ENCODE peak calls at places on chromosomes 4 and X, in five cellular contexts. One of them, this sample, is unnamed.

GRCh38 chr4:71206763-71207162 is 132.1 kb upstream of the SLC4A4 start:
- DNase-seq in A549: no peak
- DNase-seq in CD4-positive, alpha-beta T cell: no peak
- DNase-seq in IMR-90: peak
- DNase-seq in CD8-positive, alpha-beta memory T cell: no peak
- DNase-seq in this sample: no peak

GRCh38 chr4:23422878-23423277 is 467.0 kb downstream of the PPARGC1A start:
- DNase-seq in CD4-positive, alpha-beta T cell: no peak
- DNase-seq in CD8-positive, alpha-beta memory T cell: no peak
- DNase-seq in IMR-90: no peak
- DNase-seq in A549: no peak
- DNase-seq in this sample: no peak

GRCh38 chr4:1534876-1535526 is 128.8 kb upstream of the NKX1-1 start:
- DNase-seq in CD4-positive, alpha-beta T cell: no peak
- DNase-seq in CD8-positive, alpha-beta memory T cell: peak
- DNase-seq in IMR-90: no peak
- DNase-seq in A549: no peak
- DNase-seq in this sample: no peak

GRCh38 chrX:20265726-20266681 is 705 bp downstream of the RPS6KA3 start:
- DNase-seq in CD4-positive, alpha-beta T cell: no peak
- DNase-seq in A549: peak
- DNase-seq in IMR-90: peak
- DNase-seq in CD8-positive, alpha-beta memory T cell: peak
- DNase-seq in this sample: no peak

GRCh38 chr4:152398060-152398459 is 137.8 kb downstream of the FBXW7 start:
- DNase-seq in IMR-90: peak
- DNase-seq in A549: peak
- DNase-seq in CD4-positive, alpha-beta T cell: no peak
- DNase-seq in CD8-positive, alpha-beta memory T cell: no peak
- DNase-seq in this sample: no peak

GRCh38 chr4:71441186-71442169 is 102.7 kb downstream of the SLC4A4 start:
- DNase-seq in IMR-90: peak
- DNase-seq in A549: no peak
- DNase-seq in CD4-positive, alpha-beta T cell: no peak
- DNase-seq in CD8-positive, alpha-beta memory T cell: no peak
- DNase-seq in this sample: no peak

GRCh38 chr4:85681194-85681803 is 206.3 kb downstream of the ARHGAP24 start:
- DNase-seq in CD8-positive, alpha-beta memory T cell: no peak
- DNase-seq in CD4-positive, alpha-beta T cell: no peak
- DNase-seq in IMR-90: peak
- DNase-seq in A549: no peak
- DNase-seq in this sample: no peak

GRCh38 chr4:24551492-24552330 is 32.6 kb downstream of the DHX15 start:
- DNase-seq in CD8-positive, alpha-beta memory T cell: no peak
- DNase-seq in A549: no peak
- DNase-seq in IMR-90: peak
- DNase-seq in CD4-positive, alpha-beta T cell: no peak
- DNase-seq in this sample: no peak

GRCh38 chr4:153026947-153027346 is 90.8 kb downstream of the FHDC1 start:
- DNase-seq in IMR-90: no peak
- DNase-seq in CD8-positive, alpha-beta memory T cell: no peak
- DNase-seq in A549: no peak
- DNase-seq in CD4-positive, alpha-beta T cell: no peak
- DNase-seq in this sample: no peak

GRCh38 chr4:135371137-135371536 is 1169.5 kb upstream of the PABPC4L start:
- DNase-seq in CD4-positive, alpha-beta T cell: no peak
- DNase-seq in CD8-positive, alpha-beta memory T cell: no peak
- DNase-seq in IMR-90: no peak
- DNase-seq in A549: no peak
- DNase-seq in this sample: no peak

GRCh38 chr4:164012396-164013027 is 518.0 kb downstream of the TMA16 start:
- DNase-seq in CD8-positive, alpha-beta memory T cell: no peak
- DNase-seq in A549: peak
- DNase-seq in IMR-90: no peak
- DNase-seq in CD4-positive, alpha-beta T cell: no peak
- DNase-seq in this sample: peak

GRCh38 chrX:11579856-11580595 is 85.7 kb downstream of the ARHGAP6 start:
- DNase-seq in CD8-positive, alpha-beta memory T cell: no peak
- DNase-seq in A549: no peak
- DNase-seq in CD4-positive, alpha-beta T cell: no peak
- DNase-seq in IMR-90: no peak
- DNase-seq in this sample: no peak

GRCh38 chrX:103413981-103414380 is 37.6 kb downstream of the BEX3 start:
- DNase-seq in A549: no peak
- DNase-seq in CD8-positive, alpha-beta memory T cell: no peak
- DNase-seq in CD4-positive, alpha-beta T cell: no peak
- DNase-seq in IMR-90: no peak
- DNase-seq in this sample: no peak

GRCh38 chr4:81214144-81214517 is 891 bp downstream of the PRKG2 start:
- DNase-seq in CD8-positive, alpha-beta memory T cell: no peak
- DNase-seq in CD4-positive, alpha-beta T cell: no peak
- DNase-seq in IMR-90: no peak
- DNase-seq in A549: no peak
- DNase-seq in this sample: no peak
- H3K27ac ChIP-seq in CD8-positive, alpha-beta memory T cell: no peak
- H3K27ac ChIP-seq in CD4-positive, alpha-beta T cell: no peak
- H3K27ac ChIP-seq in IMR-90: peak
- H3K27ac ChIP-seq in A549: no peak
- H3K27ac ChIP-seq in this sample: no peak

GRCh38 chrX:54530358-54530900 is 410 bp downstream of the GNL3L start:
- DNase-seq in A549: no peak
- DNase-seq in CD8-positive, alpha-beta memory T cell: no peak
- DNase-seq in CD4-positive, alpha-beta T cell: peak
- DNase-seq in IMR-90: no peak
- DNase-seq in this sample: no peak
- H3K27ac ChIP-seq in A549: peak
- H3K27ac ChIP-seq in CD8-positive, alpha-beta memory T cell: peak
- H3K27ac ChIP-seq in CD4-positive, alpha-beta T cell: peak
- H3K27ac ChIP-seq in IMR-90: peak
- H3K27ac ChIP-seq in this sample: no peak

DNA sequence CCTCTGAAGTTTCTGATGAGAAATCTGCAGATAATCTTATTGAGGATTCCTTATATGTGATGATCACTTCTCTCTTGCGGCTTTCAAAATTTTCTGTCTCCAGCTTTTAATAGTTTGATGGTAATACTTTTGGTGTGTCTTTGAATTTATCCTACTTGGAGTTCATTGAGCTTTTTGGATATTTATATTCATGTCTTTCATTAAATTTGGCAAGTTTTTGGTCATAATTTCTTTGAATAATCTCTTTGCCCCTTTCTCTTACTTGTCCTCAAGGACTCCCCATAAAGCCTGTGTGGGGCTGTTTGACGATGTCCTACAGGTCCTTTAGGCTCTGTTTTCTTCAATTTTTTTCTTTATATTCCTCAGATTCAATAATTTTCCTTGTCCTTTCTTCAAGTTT is 11.3 kb upstream of the FAM47E start:
- DNase-seq in CD8-positive, alpha-beta memory T cell: no peak
- DNase-seq in CD4-positive, alpha-beta T cell: no peak
- DNase-seq in A549: no peak
- DNase-seq in IMR-90: no peak
- DNase-seq in this sample: no peak
- H3K27ac ChIP-seq in CD8-positive, alpha-beta memory T cell: no peak
- H3K27ac ChIP-seq in CD4-positive, alpha-beta T cell: no peak
- H3K27ac ChIP-seq in A549: no peak
- H3K27ac ChIP-seq in IMR-90: no peak
- H3K27ac ChIP-seq in this sample: no peak

GRCh38 chr4:52863324-52863723 is 1.2 kb downstream of the RASL11B start:
- DNase-seq in A549: no peak
- DNase-seq in IMR-90: no peak
- DNase-seq in CD4-positive, alpha-beta T cell: no peak
- DNase-seq in CD8-positive, alpha-beta memory T cell: no peak
- DNase-seq in this sample: no peak
- H3K27ac ChIP-seq in A549: no peak
- H3K27ac ChIP-seq in IMR-90: no peak
- H3K27ac ChIP-seq in CD4-positive, alpha-beta T cell: no peak
- H3K27ac ChIP-seq in CD8-positive, alpha-beta memory T cell: no peak
- H3K27ac ChIP-seq in this sample: no peak

GRCh38 chrX:34119122-34119521 is 13.0 kb downstream of the FAM47A start:
- DNase-seq in A549: no peak
- DNase-seq in CD8-positive, alpha-beta memory T cell: no peak
- DNase-seq in CD4-positive, alpha-beta T cell: no peak
- DNase-seq in IMR-90: no peak
- DNase-seq in this sample: no peak
- H3K27ac ChIP-seq in A549: no peak
- H3K27ac ChIP-seq in CD8-positive, alpha-beta memory T cell: no peak
- H3K27ac ChIP-seq in CD4-positive, alpha-beta T cell: no peak
- H3K27ac ChIP-seq in IMR-90: no peak
- H3K27ac ChIP-seq in this sample: no peak

DNA sequence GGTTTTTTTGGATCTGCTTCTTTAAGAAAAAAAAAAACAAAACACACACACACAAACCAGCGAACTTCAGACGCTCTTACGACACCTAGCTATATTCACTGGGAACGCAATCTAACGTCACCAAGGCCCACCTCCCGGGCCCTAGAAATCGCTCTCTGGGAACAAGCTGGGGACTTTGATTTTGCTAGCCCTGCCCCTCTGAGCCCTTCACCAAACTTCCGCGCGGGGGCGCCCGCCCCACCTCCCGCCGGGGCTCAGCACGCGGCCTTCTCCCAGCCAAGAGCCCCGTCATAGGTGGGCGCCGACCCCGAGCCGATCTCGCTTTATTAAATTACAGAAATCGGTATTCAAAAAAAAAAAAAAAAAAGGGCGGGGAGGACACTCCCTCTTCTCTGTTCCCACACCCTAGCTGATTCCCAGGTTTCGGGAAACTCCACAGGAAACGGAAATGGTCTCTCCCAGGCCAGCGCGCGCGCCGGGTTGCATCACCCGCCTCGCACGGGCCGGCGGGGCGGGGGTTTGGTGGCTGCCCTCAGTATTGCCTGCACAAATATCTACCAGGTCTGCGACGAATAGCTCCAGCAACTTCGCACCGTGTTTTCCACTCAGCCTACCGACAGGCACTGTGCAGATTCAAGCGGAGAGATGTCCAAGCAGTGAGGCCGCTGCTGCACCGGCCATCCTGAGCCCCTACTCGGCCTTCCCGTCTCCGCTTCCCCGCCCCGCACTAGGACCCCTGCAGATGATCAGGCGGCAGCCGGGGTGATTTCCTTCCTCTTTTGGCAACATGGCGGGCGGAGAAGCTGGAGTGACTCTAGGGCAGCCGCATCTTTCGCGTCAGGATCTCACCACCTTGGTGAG is at the start of gene EIF2S3:
- DNase-seq in A549: peak
- DNase-seq in IMR-90: peak
- DNase-seq in CD4-positive, alpha-beta T cell: peak
- DNase-seq in CD8-positive, alpha-beta memory T cell: peak
- DNase-seq in this sample: peak
- H3K27ac ChIP-seq in A549: no peak
- H3K27ac ChIP-seq in IMR-90: peak
- H3K27ac ChIP-seq in CD4-positive, alpha-beta T cell: peak
- H3K27ac ChIP-seq in CD8-positive, alpha-beta memory T cell: peak
- H3K27ac ChIP-seq in this sample: no peak

DNA sequence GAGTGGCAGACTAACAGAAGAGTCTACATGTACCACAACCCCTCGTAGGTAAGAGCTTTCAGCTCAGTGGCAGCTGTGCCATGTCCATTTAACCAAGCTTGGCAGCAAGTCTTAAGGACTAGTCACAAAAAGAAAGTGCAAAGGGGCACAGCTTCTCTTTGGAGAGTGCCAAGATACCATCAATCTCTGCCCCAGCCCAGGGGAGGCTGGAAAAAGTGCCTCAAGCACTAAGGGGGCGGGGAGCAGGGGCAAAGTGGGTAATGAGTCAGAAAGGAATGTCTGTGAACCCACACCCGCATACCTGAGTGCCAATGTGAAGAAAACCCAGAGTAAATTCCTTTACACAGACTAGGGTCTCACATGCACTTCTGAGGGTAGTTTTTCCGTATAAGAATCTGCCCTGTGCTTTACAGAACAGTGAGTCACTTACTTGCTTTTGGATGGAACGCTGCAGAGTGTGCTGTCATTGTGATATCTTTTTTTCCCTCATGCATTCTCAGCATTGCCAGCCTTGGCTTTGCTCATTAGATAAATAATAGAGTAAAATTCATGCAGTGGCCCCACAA is 219.8 kb downstream of the ZNF674 start:
- DNase-seq in A549: peak
- DNase-seq in CD4-positive, alpha-beta T cell: no peak
- DNase-seq in IMR-90: peak
- DNase-seq in CD8-positive, alpha-beta memory T cell: no peak
- DNase-seq in this sample: no peak
- H3K27ac ChIP-seq in A549: peak
- H3K27ac ChIP-seq in CD4-positive, alpha-beta T cell: no peak
- H3K27ac ChIP-seq in IMR-90: no peak
- H3K27ac ChIP-seq in CD8-positive, alpha-beta memory T cell: no peak
- H3K27ac ChIP-seq in this sample: no peak

DNA sequence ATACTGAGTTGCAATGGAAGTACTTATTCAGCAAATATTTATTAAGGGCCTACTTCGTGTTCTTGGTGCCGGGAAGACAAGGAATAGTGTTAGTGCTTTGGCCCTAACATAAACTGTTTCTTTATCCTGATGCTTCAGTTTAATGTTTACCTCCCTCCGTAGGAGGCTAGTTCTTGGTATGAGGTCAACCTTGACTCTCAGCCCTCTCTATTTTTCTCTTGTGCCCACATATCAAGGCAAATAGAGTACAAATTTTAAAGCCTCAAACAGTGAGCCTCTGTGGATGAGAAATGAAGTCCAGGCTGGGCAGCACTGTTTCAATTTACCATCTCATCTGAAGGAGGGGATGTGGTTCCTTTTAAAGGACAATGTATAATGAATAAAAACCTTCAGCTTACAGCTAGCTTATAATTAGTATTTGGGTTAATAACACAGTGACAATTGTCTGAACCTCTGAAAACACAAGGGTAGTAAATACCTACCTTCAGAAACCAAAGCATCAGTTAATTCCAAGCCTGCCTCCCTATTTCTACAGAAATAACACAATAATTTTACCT is 68.5 kb downstream of the SH3RF1 start:
- DNase-seq in IMR-90: no peak
- DNase-seq in CD8-positive, alpha-beta memory T cell: no peak
- DNase-seq in CD4-positive, alpha-beta T cell: no peak
- DNase-seq in A549: no peak
- DNase-seq in this sample: no peak
- H3K27ac ChIP-seq in IMR-90: no peak
- H3K27ac ChIP-seq in CD8-positive, alpha-beta memory T cell: no peak
- H3K27ac ChIP-seq in CD4-positive, alpha-beta T cell: no peak
- H3K27ac ChIP-seq in A549: peak
- H3K27ac ChIP-seq in this sample: no peak